ENCODE peak calls at places on chromosomes 5 and 9, in ten cellular contexts. P is activated T-helper 1 cell treated with anti-CD3 and anti-CD28 coated beads, Interleukin-12 subunit alpha, Interleukin-12 subunit beta, Interleukin-2, Interleukin-4 antibody, amounts not matched to agents 30 ng/mL and 10 ng/mL and 1 ng/mL, durations not matched to agents 14 hours and 24 hours and 36 hours; F is heart left ventricle; C is HS-5; V is T-helper 2 cell; E is hippocampal formation; B is EL; M is Ammon's horn; Y is kidney glomerular epithelial cell; J is HCEC 1CT. U is an unnamed sample.

GRCh38 chr5:135225856-135226560 is 173.0 kb downstream of the MACROH2A1 start:
- DNase-seq in V (no peak), Y (no peak), B (no peak), C (no peak), P (no peak), M (no peak), E (no peak), J (no peak), F (no peak), U (no peak)

GRCh38 chr5:45113726-45114125 is 305.0 kb downstream of the MRPS30 start:
- DNase-seq in E (no peak), C (peak), F (no peak), V (no peak), M (no peak), B (no peak), Y (no peak), J (no peak), P (no peak), U (peak)

GRCh38 chr9:115189686-115190085 is 71.7 kb upstream of the TNC start:
- DNase-seq in J (no peak), E (no peak), F (no peak), M (no peak), C (no peak), V (no peak), P (no peak), B (no peak), Y (no peak), U (no peak)

GRCh38 chr5:76367623-76368366 is 35.3 kb upstream of the IQGAP2 start:
- DNase-seq in C (no peak), F (no peak), B (no peak), P (peak), J (no peak), M (no peak), Y (no peak), V (no peak), E (no peak), U (no peak)

GRCh38 chr5:144915452-144915851 is 744.8 kb downstream of the KCTD16 start:
- DNase-seq in Y (no peak), P (no peak), F (no peak), E (no peak), C (no peak), V (no peak), B (peak), J (no peak), M (no peak), U (no peak)

GRCh38 chr9:136726631-136727191 is 14.3 kb downstream of the DIPK1B start:
- DNase-seq in J (peak), P (peak), F (no peak), Y (no peak), C (no peak), M (no peak), V (no peak), B (no peak), E (no peak), U (no peak)

GRCh38 chr9:4837768-4838546 is 45.2 kb downstream of the RCL1 start:
- DNase-seq in P (no peak), F (no peak), J (no peak), B (peak), C (no peak), V (no peak), E (no peak), M (no peak), Y (peak), U (peak)

GRCh38 chr5:169538935-169539334 is 44.6 kb upstream of the SPDL1 start:
- DNase-seq in V (no peak), Y (no peak), J (no peak), M (no peak), C (no peak), P (no peak), F (no peak), B (no peak), E (no peak), U (no peak)

GRCh38 chr9:5509573-5509972 is 758 bp upstream of the PDCD1LG2 start:
- DNase-seq in B (peak), M (no peak), P (no peak), V (no peak), Y (peak), F (no peak), J (peak), C (peak), E (no peak), U (peak)

GRCh38 chr9:121075251-121076036 is 689 bp downstream of the CNTRL start:
- DNase-seq in V (no peak), M (no peak), J (peak), C (peak), F (no peak), B (no peak), Y (peak), P (no peak), E (no peak), U (no peak)

GRCh38 chr5:67425514-67425913 is 228.9 kb upstream of the CD180 start:
- DNase-seq in V (no peak), J (peak), Y (peak), P (no peak), B (peak), C (peak), E (no peak), F (no peak), M (no peak), U (peak)

GRCh38 chr5:142904421-142904820 is 134.2 kb downstream of the ARHGAP26 start:
- DNase-seq in V (no peak), C (no peak), P (no peak), F (no peak), E (no peak), B (peak), M (no peak), Y (peak), J (no peak), U (no peak)

GRCh38 chr5:180343846-180344327 is 9.2 kb downstream of the GFPT2 start:
- DNase-seq in C (no peak), M (peak), J (no peak), B (no peak), Y (no peak), V (no peak), F (peak), E (no peak), P (no peak), U (no peak)

GRCh38 chr9:134791009-134791408 is 89.6 kb upstream of the FCN2 start:
- DNase-seq in M (no peak), J (no peak), E (no peak), Y (no peak), C (no peak), P (no peak), B (no peak), V (no peak), F (no peak), U (no peak)

GRCh38 chr5:151158287-151158661 is 695 bp upstream of the ANXA6 start:
- DNase-seq in E (no peak), F (no peak), P (no peak), M (no peak), V (no peak), J (no peak), Y (no peak), C (no peak), B (no peak), U (no peak)

GRCh38 chr9:17810728-17811634 is 232.1 kb downstream of the SH3GL2 start:
- DNase-seq in V (no peak), Y (peak), M (peak), B (peak), E (peak), C (no peak), J (peak), P (peak), F (no peak), U (peak)

GRCh38 chr5:59729820-59730219 is 163.7 kb downstream of the PDE4D start:
- DNase-seq in P (no peak), B (no peak), E (no peak), Y (no peak), M (no peak), F (no peak), V (no peak), C (no peak), J (no peak), U (no peak)